ENCODE peak calls at places on chromosomes 2 and 18, in five cellular contexts. V is neuronal stem cell, C is IMR-90, Y is mesenchymal stem cell, H is H1. Z is an unnamed sample.

GRCh38 chr18:31161757-31162418 is 768 bp downstream of the DSC1 start:
- DNase-seq in V (no peak), C (no peak), Y (no peak), H (no peak), Z (no peak)

GRCh38 chr2:29209551-29209950 is 94.3 kb downstream of the CLIP4 start:
- DNase-seq in V (no peak), C (no peak), Y (no peak), H (no peak), Z (no peak)

GRCh38 chr18:75238786-75239185 is 28.2 kb downstream of the TSHZ1 start:
- DNase-seq in V (no peak), C (no peak), Y (no peak), H (no peak), Z (no peak)

GRCh38 chr2:164609790-164610189 is 11.5 kb downstream of the GRB14 start:
- DNase-seq in V (no peak), C (no peak), Y (no peak), H (no peak), Z (no peak)

GRCh38 chr2:99850076-99850710 is 292.2 kb downstream of the AFF3 start:
- DNase-seq in V (no peak), C (peak), Y (peak), H (no peak), Z (no peak)

GRCh38 chr2:230999477-230999876 is 3.6 kb downstream of the SPATA3 start:
- DNase-seq in V (no peak), C (no peak), Y (no peak), H (no peak), Z (no peak)

GRCh38 chr2:207875473-207876212 is 105.9 kb upstream of the FZD5 start:
- DNase-seq in V (no peak), C (no peak), Y (no peak), H (no peak), Z (no peak)

GRCh38 chr18:79950440-79951341 is 762 bp downstream of the SLC66A2 start:
- DNase-seq in V (no peak), C (peak), Y (peak), H (no peak), Z (peak)

GRCh38 chr2:152584301-152584700 is 133.0 kb downstream of the PRPF40A start:
- DNase-seq in V (no peak), C (peak), Y (no peak), H (no peak), Z (no peak)

GRCh38 chr2:137838255-137839092 is 125.8 kb upstream of the HNMT start:
- DNase-seq in V (peak), C (peak), Y (peak), H (no peak), Z (no peak)

GRCh38 chr2:126949775-126950174 is 51.1 kb downstream of the TEX51 start:
- DNase-seq in V (no peak), C (no peak), Y (no peak), H (no peak), Z (no peak)

GRCh38 chr2:42878581-42878980 is 86.2 kb upstream of the HAAO start:
- DNase-seq in V (no peak), C (peak), Y (no peak), H (no peak), Z (no peak)

GRCh38 chr2:42792583-42793313 is at the start of gene HAAO:
- DNase-seq in V (peak), C (no peak), Y (peak), H (no peak), Z (peak)

GRCh38 chr2:45993476-45993991 is 303.7 kb upstream of the EPAS1 start:
- DNase-seq in V (peak), C (peak), Y (peak), H (peak), Z (peak)

GRCh38 chr2:14516844-14517243 is 115.7 kb upstream of the LRATD1 start:
- DNase-seq in V (no peak), C (peak), Y (peak), H (no peak), Z (no peak)

GRCh38 chr18:3710712-3711269 is 260.8 kb downstream of the TGIF1 start:
- DNase-seq in V (no peak), C (no peak), Y (no peak), H (no peak), Z (no peak)

GRCh38 chr2:70118798-70119454 is 31.6 kb downstream of the PCBP1 start:
- DNase-seq in V (no peak), C (no peak), Y (no peak), H (no peak), Z (peak)

GRCh38 chr2:120546077-120546864 is 189.4 kb upstream of the GLI2 start:
- DNase-seq in V (no peak), C (peak), Y (peak), H (no peak), Z (no peak)

GRCh38 chr2:45069711-45070664 is 60.7 kb upstream of the SIX2 start:
- DNase-seq in V (no peak), C (no peak), Y (no peak), H (no peak), Z (no peak)

GRCh38 chr18:24118750-24119577 is 19.9 kb upstream of the CABYR start:
- DNase-seq in V (peak), C (peak), Y (peak), H (no peak), Z (peak)

GRCh38 chr18:43876286-43877082 is 599.2 kb upstream of the SYT4 start:
- DNase-seq in V (no peak), C (no peak), Y (no peak), H (no peak), Z (no peak)

GRCh38 chr2:124559236-124559635 is 534.1 kb downstream of the CNTNAP5 start:
- DNase-seq in V (no peak), C (no peak), Y (no peak), H (no peak), Z (no peak)

GRCh38 chr2:20584045-20584636 is 66.8 kb downstream of the HS1BP3 start:
- DNase-seq in V (no peak), C (no peak), Y (no peak), H (no peak), Z (peak)

GRCh38 chr2:20584637-20585321 is 66.1 kb downstream of the HS1BP3 start:
- DNase-seq in V (peak), C (peak), Y (peak), H (peak), Z (peak)

GRCh38 chr2:20585351-20585709 is 65.6 kb downstream of the HS1BP3 start:
- DNase-seq in V (no peak), C (no peak), Y (no peak), H (no peak), Z (no peak)

GRCh38 chr2:20586379-20586715 is 64.6 kb downstream of the HS1BP3 start:
- DNase-seq in V (no peak), C (no peak), Y (no peak), H (no peak), Z (no peak)

DNA sequence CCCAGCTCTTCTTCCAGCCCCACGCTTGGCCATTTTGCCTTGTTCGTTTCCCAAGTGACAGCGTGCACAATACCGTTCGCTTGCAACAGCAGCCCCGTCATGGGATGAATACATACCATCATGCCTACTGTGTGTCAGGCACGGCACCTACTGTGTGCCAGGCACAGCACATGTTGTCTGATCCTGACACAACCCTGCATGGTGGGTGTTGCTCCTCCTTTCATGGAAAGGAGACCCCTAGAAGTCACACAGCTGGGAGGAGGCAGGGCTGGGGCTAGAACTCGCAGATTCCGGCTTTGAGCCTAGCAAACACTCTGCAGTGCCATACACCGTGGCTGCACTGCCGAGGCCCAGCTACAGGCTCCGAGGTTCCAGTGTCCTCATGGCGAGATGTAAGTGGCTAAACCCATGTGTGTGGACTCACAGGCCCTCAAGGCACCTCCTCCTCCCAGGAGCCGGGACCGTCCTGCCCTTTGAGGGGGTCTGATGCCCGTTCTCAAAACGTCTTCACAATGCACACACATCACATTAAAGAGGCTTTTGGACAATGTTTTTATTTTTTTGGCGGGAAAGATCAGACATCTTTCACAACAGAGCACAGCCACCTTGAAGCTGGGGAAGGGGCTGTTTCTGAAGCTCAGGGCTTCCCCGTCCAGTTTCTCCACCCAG is 65.1 kb downstream of the HS1BP3 start:
- DNase-seq in V (no peak), C (no peak), Y (no peak), H (no peak), Z (no peak)
- H4K8ac ChIP-seq in V (no peak), C (peak), Y (peak), H (peak), Z (no peak)

GRCh38 chr18:57733861-57734260 is 69.3 kb downstream of the ATP8B1 start:
- DNase-seq in V (no peak), C (no peak), Y (no peak), H (no peak), Z (no peak)

GRCh38 chr18:57737661-57738060 is 65.5 kb downstream of the ATP8B1 start:
- DNase-seq in V (no peak), C (peak), Y (peak), H (no peak), Z (no peak)

GRCh38 chr18:57741273-57741672 is 61.8 kb downstream of the ATP8B1 start:
- DNase-seq in V (no peak), C (peak), Y (no peak), H (no peak), Z (no peak)

GRCh38 chr18:57743008-57743407 is 60.1 kb downstream of the ATP8B1 start:
- DNase-seq in V (no peak), C (peak), Y (no peak), H (no peak), Z (no peak)

DNA sequence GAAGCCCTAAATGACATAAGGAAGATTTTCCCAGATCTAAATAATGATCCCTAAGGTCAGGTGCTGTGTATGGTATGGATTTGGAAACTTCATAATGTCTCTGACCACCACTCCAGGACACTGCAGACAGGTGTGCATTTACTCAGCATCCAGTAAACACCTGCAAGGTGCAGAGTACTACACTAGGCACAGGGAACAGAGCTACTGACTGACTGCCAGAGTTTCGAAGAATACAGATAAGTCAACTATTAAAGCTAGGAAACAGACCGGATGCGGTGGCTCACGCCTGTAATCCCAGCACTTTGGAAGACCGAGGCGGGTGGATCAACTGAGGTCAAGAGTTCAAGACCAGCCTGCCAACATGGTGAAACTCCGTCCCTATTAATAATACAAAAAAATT is 65.0 kb downstream of the ATP8B1 start:
- DNase-seq in V (no peak), C (no peak), Y (no peak), H (no peak), Z (no peak)
- H4K8ac ChIP-seq in V (no peak), C (peak), Y (peak), H (no peak), Z (no peak)

DNA sequence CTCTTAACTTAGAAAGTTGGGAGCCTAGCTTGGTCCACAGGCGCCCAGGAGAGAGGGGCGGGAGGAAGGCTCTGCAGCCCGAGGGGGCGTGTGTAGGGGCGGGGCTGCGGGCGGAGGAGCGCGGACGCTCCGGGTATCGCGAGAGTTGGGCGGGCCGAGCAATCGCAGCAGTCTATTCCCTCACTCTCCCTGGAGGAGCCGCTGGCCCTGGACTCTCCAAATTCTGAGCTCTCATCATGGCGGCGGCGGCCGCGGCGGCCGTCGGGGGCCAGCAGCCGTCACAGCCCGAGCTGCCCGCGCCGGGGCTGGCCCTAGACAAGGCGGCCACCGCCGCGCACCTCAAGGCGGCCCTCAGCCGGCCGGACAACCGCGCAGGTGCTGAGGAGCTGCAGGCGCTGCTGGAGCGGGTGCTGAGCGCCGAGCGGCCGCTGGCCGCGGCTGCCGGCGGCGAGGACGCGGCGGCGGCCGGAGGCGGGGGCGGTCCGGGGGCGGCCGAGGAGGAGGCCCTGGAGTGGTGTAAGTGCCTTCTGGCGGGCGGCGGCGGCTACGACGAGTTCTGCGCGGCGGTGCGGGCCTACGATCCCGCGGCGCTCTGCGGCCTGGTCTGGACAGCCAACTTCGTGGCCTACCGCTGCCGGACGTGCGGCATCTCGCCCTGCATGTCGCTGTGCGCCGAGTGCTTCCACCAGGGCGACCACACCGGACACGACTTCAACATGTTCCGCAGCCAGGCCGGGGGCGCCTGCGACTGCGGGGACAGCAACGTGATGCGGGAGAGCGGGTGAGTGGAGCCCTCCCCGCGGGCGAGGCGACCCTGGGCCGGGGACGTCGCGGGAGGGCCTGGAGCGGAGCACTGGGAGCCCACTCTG is at the start of gene UBR3:
- DNase-seq in V (peak), C (peak), Y (peak), H (peak), Z (peak)
- H4K8ac ChIP-seq in V (peak), C (no peak), Y (peak), H (peak), Z (no peak)

DNA sequence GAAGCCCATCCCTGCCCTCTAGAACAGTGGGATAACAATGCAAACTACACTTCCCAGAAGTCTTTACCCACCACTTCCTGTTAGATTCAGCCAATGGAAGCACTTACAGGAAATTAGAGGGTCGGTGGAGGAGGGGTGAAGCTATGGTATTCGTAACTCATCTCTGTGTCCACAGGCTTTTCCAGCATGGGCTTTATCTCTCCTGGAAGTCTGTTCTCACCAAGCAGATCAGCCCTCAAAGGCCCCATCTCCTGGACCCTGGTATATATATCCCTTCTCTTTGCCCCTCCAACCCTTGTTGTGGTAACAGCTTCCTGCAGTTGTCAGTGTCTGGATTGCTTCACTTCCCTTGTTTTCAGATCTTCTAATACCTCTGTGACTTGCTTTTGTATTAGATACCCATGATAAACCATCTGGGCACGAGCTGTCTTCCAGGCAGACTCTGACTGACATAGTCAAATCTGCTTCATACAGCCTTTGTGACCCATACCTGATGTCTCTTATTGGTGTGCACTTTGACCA is 475.0 kb upstream of the POU3F3 start:
- DNase-seq in V (peak), C (no peak), Y (no peak), H (peak), Z (peak)
- H4K8ac ChIP-seq in V (no peak), C (no peak), Y (no peak), H (no peak), Z (no peak)

GRCh38 chr2:1979101-1979500 is 234.8 kb upstream of the PXDN start:
- DNase-seq in V (no peak), C (no peak), Y (no peak), H (no peak), Z (no peak)
- H4K8ac ChIP-seq in V (no peak), C (no peak), Y (no peak), H (no peak), Z (no peak)

GRCh38 chr2:189674374-189675112 is at the start of gene ANKAR:
- DNase-seq in V (peak), C (peak), Y (peak), H (peak), Z (peak)
- H4K8ac ChIP-seq in V (no peak), C (peak), Y (peak), H (peak), Z (peak)

DNA sequence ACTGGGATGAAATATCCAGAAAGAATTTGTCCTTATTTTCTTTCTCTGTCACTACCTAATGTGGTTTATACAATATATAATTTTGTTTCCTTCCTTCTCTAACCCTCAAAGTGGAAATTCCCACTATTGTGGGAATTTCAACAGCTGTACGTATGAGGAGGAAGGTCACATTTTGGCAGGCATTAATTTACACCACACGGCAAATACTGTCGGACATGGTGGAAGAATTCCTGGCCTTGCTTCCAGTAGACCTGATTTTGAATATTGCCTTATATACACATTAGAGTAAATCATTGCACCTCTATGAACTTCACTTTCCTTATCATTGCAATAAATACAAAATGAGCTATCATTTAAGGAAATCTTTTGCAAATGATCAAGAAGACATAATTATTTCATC is 358.1 kb upstream of the ETAA1 start:
- DNase-seq in V (no peak), C (no peak), Y (no peak), H (no peak), Z (no peak)
- H4K8ac ChIP-seq in V (no peak), C (no peak), Y (no peak), H (no peak), Z (no peak)